ENCODE peak calls at places on chromosomes 4 and X, in nine cellular contexts. H is right lobe of liver; K is effector memory CD4-positive, alpha-beta T cell; S is lower lobe of right lung; X is SK-N-SH; Y is breast epithelium; D is heart right ventricle; E is tibial nerve; J is left lung. O is an unnamed sample.

GRCh38 chr4:16893141-16893571 is 5.3 kb downstream of the LDB2 start:
- DNase-seq in H (no peak), K (no peak), S (no peak), X (no peak), Y (no peak), D (no peak), E (no peak), J (no peak), O (no peak)

GRCh38 chr4:106868381-106869035 is 167.6 kb downstream of the DKK2 start:
- DNase-seq in H (no peak), K (no peak), S (no peak), X (no peak), Y (no peak), D (no peak), E (no peak), J (no peak), O (no peak)

GRCh38 chr4:109205186-109205585 is 97.3 kb downstream of the COL25A1 start:
- DNase-seq in H (no peak), K (no peak), S (no peak), X (no peak), Y (no peak), D (no peak), E (no peak), J (no peak), O (no peak)

GRCh38 chr4:108556588-108557200 is 63.7 kb upstream of the RPL34 start:
- DNase-seq in H (no peak), K (no peak), S (no peak), X (no peak), Y (no peak), D (no peak), E (no peak), J (no peak), O (no peak)

GRCh38 chr4:17103231-17103630 is 204.8 kb upstream of the LDB2 start:
- DNase-seq in H (no peak), K (no peak), S (no peak), X (no peak), Y (no peak), D (no peak), E (no peak), J (no peak), O (no peak)

GRCh38 chr4:15600176-15600575 is 55.0 kb downstream of the FBXL5 start:
- DNase-seq in H (no peak), K (no peak), S (no peak), X (no peak), Y (no peak), D (no peak), E (no peak), J (no peak), O (no peak)

GRCh38 chr4:53012738-53013137 is 150.6 kb downstream of the RASL11B start:
- DNase-seq in H (no peak), K (no peak), S (no peak), X (peak; percentile 27), Y (no peak), D (no peak), E (no peak), J (no peak), O (no peak)

GRCh38 chr4:109588176-109588575 is 28.1 kb downstream of the MCUB start:
- DNase-seq in H (no peak), K (no peak), S (no peak), X (no peak), Y (no peak), D (no peak), E (no peak), J (no peak), O (no peak)

GRCh38 chr4:125368161-125368560 is 53.4 kb downstream of the FAT4 start:
- DNase-seq in H (no peak), K (no peak), S (no peak), X (peak; percentile 1), Y (no peak), D (no peak), E (no peak), J (no peak), O (no peak)

GRCh38 chr4:174236359-174236758 is 47.1 kb downstream of the FBXO8 start:
- DNase-seq in H (no peak), K (no peak), S (no peak), X (no peak), Y (no peak), D (no peak), E (no peak), J (no peak), O (no peak)

GRCh38 chr4:88178633-88179231 is 20.3 kb upstream of the ABCG2 start:
- DNase-seq in H (no peak), K (no peak), S (no peak), X (no peak), Y (no peak), D (no peak), E (no peak), J (no peak), O (no peak)

GRCh38 chrX:107107459-107107858 is 11.2 kb downstream of the RBM41 start:
- DNase-seq in H (no peak), K (no peak), S (no peak), X (no peak), Y (no peak), D (no peak), E (no peak), J (no peak), O (no peak)

GRCh38 chr4:83981156-83981555 is 445.2 kb downstream of the GPAT3 start:
- DNase-seq in H (no peak), K (no peak), S (no peak), X (no peak), Y (no peak), D (no peak), E (no peak), J (no peak), O (no peak)

DNA sequence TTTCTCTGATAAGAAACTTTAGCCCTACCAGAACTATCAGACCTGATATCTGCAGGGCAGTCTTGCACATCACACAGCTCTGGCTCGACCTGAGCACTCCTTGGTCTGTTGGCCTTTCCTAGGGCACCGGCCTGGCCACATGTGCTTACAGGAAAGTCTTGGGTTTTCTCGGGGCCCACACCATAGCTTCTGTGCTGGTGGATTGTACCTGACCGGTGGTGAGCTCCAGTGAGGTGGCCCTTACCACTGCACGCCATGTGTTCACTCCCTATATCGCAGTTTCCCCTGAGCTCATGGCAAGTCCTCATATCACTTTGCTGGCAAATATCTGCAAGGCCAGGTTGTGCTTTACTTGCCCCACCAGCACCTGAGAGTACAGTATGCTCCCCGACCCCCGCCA is 2637.4 kb downstream of the ARAP2 start:
- DNase-seq in H (no peak), K (no peak), S (no peak), X (no peak), Y (no peak), D (no peak), E (no peak), J (no peak), O (no peak)
- H3K4me1 ChIP-seq in H (no peaks in the 10 kb centered on the region), K (no peaks in the 10 kb centered on the region), S (no peaks in the 10 kb centered on the region), X (no peaks in the 10 kb centered on the region), Y (no peaks in the 10 kb centered on the region), D (no peaks in the 10 kb centered on the region), E (no peaks in the 10 kb centered on the region), J (no peaks in the 10 kb centered on the region), O (no peaks in the 10 kb centered on the region)

DNA sequence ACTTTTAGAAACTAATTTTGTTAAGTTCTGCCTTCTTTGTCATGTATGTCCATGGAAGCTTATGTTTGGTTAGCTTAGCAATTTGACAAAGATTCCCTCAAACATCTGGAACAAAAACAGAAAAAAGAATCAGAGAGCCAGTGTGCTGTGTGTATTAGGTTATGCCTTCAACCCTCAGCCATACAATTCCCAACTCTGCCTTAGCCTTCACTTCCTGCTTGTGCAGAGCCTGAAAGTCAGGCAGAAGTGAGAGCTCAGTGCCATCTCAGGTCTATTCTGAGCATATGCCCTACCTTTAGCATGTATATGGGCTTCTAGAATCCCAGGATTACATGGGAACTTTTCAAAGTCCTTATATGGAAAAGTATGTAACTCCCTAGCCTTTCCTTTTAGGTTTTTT is 58.2 kb upstream of the STOX2 start:
- DNase-seq in H (no peak), K (no peak), S (no peak), X (no peak), Y (no peak), D (no peak), E (no peak), J (no peak), O (no peak)
- H3K27ac ChIP-seq in H (no peak overlapping the region), K (no peak overlapping the region), S (no peak overlapping the region), X (no peak overlapping the region), Y (no peak overlapping the region), D (no peak overlapping the region), E (no peak overlapping the region), J (no peak overlapping the region), O (no peak overlapping the region)

GRCh38 chr4:7859350-7859749 is 80.3 kb downstream of the AFAP1 start:
- DNase-seq in H (no peak), K (no peak), S (no peak), X (no peak), Y (no peak), D (no peak), E (no peak), J (no peak), O (no peak)

GRCh38 chr4:7857993-7858392 is 81.7 kb downstream of the AFAP1 start:
- DNase-seq in H (no peak), K (no peak), S (no peak), X (no peak), Y (no peak), D (no peak), E (no peak), J (no peak), O (no peak)

GRCh38 chr4:7855731-7856130 is 83.9 kb downstream of the AFAP1 start:
- DNase-seq in H (no peak), K (no peak), S (no peak), X (peak; percentile 64), Y (no peak), D (no peak), E (no peak), J (no peak), O (no peak)

GRCh38 chr4:7858498-7858897 is 81.2 kb downstream of the AFAP1 start:
- DNase-seq in H (no peak), K (no peak), S (no peak), X (no peak), Y (no peak), D (no peak), E (no peak), J (no peak), O (no peak)

DNA sequence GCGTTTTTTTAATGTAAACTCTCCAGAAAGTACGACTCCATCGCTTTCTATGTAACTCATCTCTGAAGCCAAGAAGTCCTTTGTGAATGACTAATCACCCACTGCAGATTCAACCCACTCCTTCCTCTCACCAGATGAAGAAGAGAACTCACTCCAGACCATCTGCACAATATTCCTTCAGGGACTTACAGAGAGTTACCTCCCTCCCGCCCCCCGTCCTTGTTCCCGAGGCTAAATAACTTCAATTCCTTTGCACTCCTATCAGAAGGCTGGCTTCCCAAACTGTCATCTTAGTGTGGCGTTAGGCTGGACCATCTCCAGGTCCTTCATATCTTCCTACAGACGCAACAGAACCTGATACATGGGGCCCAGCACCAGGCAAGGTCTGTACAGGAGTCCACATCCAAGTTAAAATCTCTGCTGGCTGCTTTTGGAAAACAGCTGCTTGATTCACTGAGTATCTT is 82.4 kb downstream of the AFAP1 start:
- DNase-seq in H (no peak), K (no peak), S (no peak), X (no peak), Y (no peak), D (no peak), E (peak; percentile 27), J (no peak), O (no peak)
- H3K4me3 ChIP-seq in H (no peak overlapping the region), K (no peak overlapping the region), S (no peak overlapping the region), X (no peak overlapping the region), Y (no peak overlapping the region), D (no peak overlapping the region), E (no peak overlapping the region), J (no peak overlapping the region), O (peak overlapping the region; percentile 16)

DNA sequence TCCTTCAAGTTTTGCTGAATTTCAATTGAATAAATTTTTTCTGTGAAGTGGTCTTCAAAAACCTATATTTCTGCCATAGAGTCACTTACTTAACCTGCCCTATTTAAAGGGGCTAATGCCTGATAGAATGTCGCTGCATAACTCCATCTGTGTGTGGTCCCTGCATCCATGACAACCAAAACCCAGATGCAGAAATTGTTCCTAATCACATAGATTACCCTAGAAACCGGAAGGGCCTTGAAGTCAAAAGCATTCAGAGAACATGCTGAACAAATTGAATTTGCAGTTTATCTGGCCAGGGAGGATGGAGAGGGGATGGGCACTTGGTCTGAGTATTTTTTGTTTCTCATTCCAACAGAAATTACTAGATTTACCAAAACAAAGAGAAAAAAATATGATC is 1.5 kb upstream of the PARM1 start:
- DNase-seq in H (no peak), K (no peak), S (no peak), X (peak; percentile 30), Y (no peak), D (no peak), E (no peak), J (no peak), O (no peak)
- H3K4me1 ChIP-seq in H (peaks cover 13% of the 10 kb centered on the region), K (no peaks in the 10 kb centered on the region), S (peaks cover 21% of the 10 kb centered on the region), X (no peaks in the 10 kb centered on the region), Y (no peaks in the 10 kb centered on the region), D (no peaks in the 10 kb centered on the region), E (peaks cover 29% of the 10 kb centered on the region), J (no peaks in the 10 kb centered on the region), O (peaks cover 6% of the 10 kb centered on the region)

O was measured in thoracic aorta.